ENCODE peak calls at places on chromosomes 1 and 21, in six cellular contexts. A is IMR-90, N is neuronal stem cell, Z is mesenchymal stem cell, F is H9, W is H1. J is an unnamed sample.

GRCh38 chr1:65260851-65261473 is 48.4 kb upstream of the DNAJC6 start:
- DNase-seq in A (peak; percentile 67), N (no peak), Z (peak; percentile 91), F (no peak), W (no peak), J (peak; percentile 61)

GRCh38 chr1:36247538-36247937 is 23.3 kb downstream of the THRAP3 start:
- DNase-seq in A (no peak), N (no peak), Z (peak; percentile 17), F (no peak), W (no peak), J (no peak)

GRCh38 chr1:58442114-58442513 is 104.4 kb downstream of the OMA1 start:
- DNase-seq in A (no peak), N (no peak), Z (no peak), F (no peak), W (no peak), J (no peak)

GRCh38 chr1:28058168-28058567 is 30.2 kb downstream of the EYA3 start:
- DNase-seq in A (no peak), N (no peak), Z (no peak), F (no peak), W (no peak), J (peak; percentile 18)

GRCh38 chr1:119784127-119784781 is 15.5 kb upstream of the HMGCS2 start:
- DNase-seq in A (no peak), N (no peak), Z (no peak), F (no peak), W (no peak), J (peak; percentile 79)

GRCh38 chr1:214843281-214843680 is 239.3 kb upstream of the KCNK2 start:
- DNase-seq in A (peak; percentile 70), N (no peak), Z (no peak), F (no peak), W (no peak), J (no peak)

GRCh38 chr1:53644909-53645689 is 93.9 kb downstream of the GLIS1 start:
- DNase-seq in A (peak; percentile 23), N (no peak), Z (peak; percentile 18), F (peak; percentile 17), W (no peak), J (no peak)

GRCh38 chr21:37575536-37576083 is 209.0 kb downstream of the DYRK1A start:
- DNase-seq in A (no peak), N (no peak), Z (no peak), F (no peak), W (no peak), J (no peak)

GRCh38 chr1:152786077-152786476 is at the start of gene LCE1E:
- DNase-seq in A (no peak), N (no peak), Z (no peak), F (no peak), W (no peak), J (no peak)

GRCh38 chr1:206590025-206590834 is 22.0 kb downstream of the EIF2D start:
- DNase-seq in A (peak; percentile 80), N (no peak), Z (peak; percentile 87), F (no peak), W (no peak), J (peak; percentile 47)

GRCh38 chr1:58717979-58718378 is 18.1 kb upstream of the MYSM1 start:
- DNase-seq in A (peak; percentile 17), N (no peak), Z (no peak), F (no peak), W (no peak), J (no peak)

GRCh38 chr1:178273707-178274410 is 180.0 kb downstream of the RASAL2 start:
- DNase-seq in A (peak; percentile 52), N (no peak), Z (no peak), F (no peak), W (no peak), J (peak; percentile 11)

GRCh38 chr1:223815865-223816264 is 29.9 kb downstream of the TP53BP2 start:
- DNase-seq in A (peak; percentile 39), N (no peak), Z (peak; percentile 18), F (no peak), W (no peak), J (peak; percentile 35)

GRCh38 chr1:29171089-29171488 is 10.6 kb downstream of the SRSF4 start:
- DNase-seq in A (no peak), N (no peak), Z (no peak), F (no peak), W (no peak), J (no peak)

GRCh38 chr1:179137623-179138235 is 55.9 kb downstream of the TOR3A start:
- DNase-seq in A (peak; percentile 57), N (no peak), Z (no peak), F (no peak), W (no peak), J (no peak)

GRCh38 chr1:12618661-12619395 is 818 bp upstream of the DHRS3 start:
- DNase-seq in A (peak; percentile 83), N (no peak), Z (peak; percentile 77), F (peak; percentile 88), W (no peak), J (peak; percentile 77)

GRCh38 chr21:15222711-15223110 is 157.9 kb upstream of the NRIP1 start:
- DNase-seq in A (no peak), N (no peak), Z (peak; percentile 40), F (no peak), W (no peak), J (no peak)

GRCh38 chr1:92653605-92654381 is 131.1 kb downstream of the EVI5 start:
- DNase-seq in A (no peak), N (no peak), Z (no peak), F (no peak), W (no peak), J (peak; percentile 16)

GRCh38 chr21:45865106-45865835 is 116.3 kb upstream of the COL6A1 start:
- DNase-seq in A (peak; percentile 92), N (no peak), Z (peak; percentile 84), F (peak; percentile 14), W (no peak), J (peak; percentile 31)

GRCh38 chr21:42731264-42732032 is 78.0 kb downstream of the PDE9A start:
- DNase-seq in A (no peak), N (no peak), Z (peak; percentile 58), F (no peak), W (no peak), J (no peak)

GRCh38 chr1:109926662-109927300 is 16.1 kb downstream of the CSF1 start:
- DNase-seq in A (peak; percentile 91), N (no peak), Z (peak; percentile 91), F (peak; percentile 10), W (no peak), J (peak; percentile 30)

GRCh38 chr1:155171836-155172731 is 1.0 kb downstream of the KRTCAP2 start:
- DNase-seq in A (no peak), N (no peak), Z (no peak), F (no peak), W (no peak), J (no peak)

GRCh38 chr1:109704173-109704572 is 7.9 kb upstream of the GSTM5 start:
- DNase-seq in A (peak; percentile 0), N (no peak), Z (no peak), F (no peak), W (no peak), J (no peak)

GRCh38 chr1:206029484-206029883 is 5.8 kb upstream of the CTSE start:
- DNase-seq in A (peak; percentile 20), N (no peak), Z (no peak), F (no peak), W (no peak), J (peak; percentile 16)

GRCh38 chr1:44262414-44262813 is 49.1 kb downstream of the DMAP1 start:
- DNase-seq in A (no peak), N (no peak), Z (no peak), F (no peak), W (no peak), J (no peak)

GRCh38 chr1:119286587-119287181 is 81.9 kb upstream of the HAO2 start:
- DNase-seq in A (peak; percentile 4), N (peak; percentile 33), Z (peak; percentile 33), F (peak; percentile 70), W (no peak), J (peak; percentile 53)

GRCh38 chr1:212070720-212071302 is 35.3 kb downstream of the DTL start:
- DNase-seq in A (peak; percentile 70), N (no peak), Z (peak; percentile 68), F (no peak), W (no peak), J (no peak)

GRCh38 chr1:7570311-7570710 is 200.8 kb upstream of the VAMP3 start:
- DNase-seq in A (no peak), N (no peak), Z (no peak), F (no peak), W (no peak), J (no peak)

GRCh38 chr1:225945564-225945963 is 4.5 kb upstream of the LEFTY2 start:
- DNase-seq in A (no peak), N (peak; percentile 74), Z (no peak), F (peak; percentile 90), W (peak; percentile 65), J (no peak)
- H2BK5ac ChIP-seq in A (no peak overlapping the region), N (no peak overlapping the region), Z (no peak overlapping the region), F (no peak overlapping the region), W (peak overlapping the region; percentile 93), J (peak overlapping the region; percentile 100)

GRCh38 chr1:100321098-100321493 is 31.2 kb upstream of the CDC14A start:
- DNase-seq in A (no peak), N (no peak), Z (no peak), F (no peak), W (no peak), J (no peak)
- H3K14ac ChIP-seq in A (no peak overlapping the region), N (no peak overlapping the region), Z (no peak overlapping the region), F (no peak overlapping the region), W (no peak overlapping the region), J (no peak overlapping the region)

GRCh38 chr1:171742577-171742922 is 685 bp upstream of the VAMP4 start:
- DNase-seq in A (peak; percentile 37), N (no peak), Z (peak; percentile 61), F (peak; percentile 41), W (no peak), J (peak; percentile 63)

GRCh38 chr1:171743014-171743870 is 1.4 kb upstream of the VAMP4 start:
- DNase-seq in A (peak; percentile 89), N (no peak), Z (peak; percentile 77), F (no peak), W (no peak), J (peak; percentile 69)

GRCh38 chr1:171740356-171740863 is 1.5 kb downstream of the VAMP4 start:
- DNase-seq in A (peak; percentile 33), N (no peak), Z (peak; percentile 17), F (no peak), W (no peak), J (no peak)

GRCh38 chr1:171740987-171741871 is 636 bp downstream of the VAMP4 start:
- DNase-seq in A (peak; percentile 25), N (peak; percentile 20), Z (peak; percentile 52), F (no peak), W (no peak), J (peak; percentile 39)

DNA sequence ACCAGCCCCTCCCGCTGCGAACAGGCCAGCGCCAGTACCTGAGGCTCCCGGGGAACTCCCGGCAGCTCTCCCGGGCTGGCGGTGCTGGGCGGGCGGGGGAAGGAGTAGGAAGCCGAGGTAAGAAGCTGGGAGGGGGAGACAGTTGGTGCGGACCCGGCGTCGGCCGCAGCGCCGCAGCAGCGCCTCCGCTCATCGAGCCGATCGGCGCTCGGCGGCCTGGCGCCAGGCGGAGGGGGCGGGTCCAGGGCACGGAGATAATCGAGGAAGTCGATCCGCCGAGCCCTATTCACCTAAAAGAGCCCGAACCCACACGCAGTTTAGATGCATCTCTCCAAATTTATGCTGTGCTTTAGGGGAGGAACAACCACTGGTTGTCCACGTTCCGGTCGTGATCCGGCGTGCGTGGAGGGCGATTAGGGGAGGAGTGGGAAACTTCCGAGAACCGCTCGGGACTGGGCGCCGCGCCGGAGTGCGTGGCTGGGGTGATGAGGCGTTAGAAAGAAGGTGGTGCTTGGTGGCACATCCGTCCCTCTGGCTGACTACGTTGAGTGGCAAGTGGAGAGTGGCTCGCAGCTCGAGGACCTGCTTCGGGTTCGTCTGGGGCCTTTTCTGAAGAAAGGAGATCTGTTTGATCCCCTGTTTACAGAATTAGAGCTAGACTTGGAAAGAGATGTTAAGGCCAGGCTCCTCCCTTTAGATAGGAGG is at the start of gene VAMP4:
- DNase-seq in A (peak; percentile 76), N (peak; percentile 84), Z (peak; percentile 89), F (peak; percentile 87), W (peak; percentile 75), J (peak; percentile 80)
- H2BK5ac ChIP-seq in A (peak within 1 kb of the TSS; percentile 98), N (peak within 1 kb of the TSS; percentile 46), Z (peak within 1 kb of the TSS; percentile 71), F (peak within 1 kb of the TSS; percentile 56), W (peak within 1 kb of the TSS; percentile 92), J (peak within 1 kb of the TSS; percentile 52)

GRCh38 chr1:9731051-9731537 is 79.6 kb downstream of the PIK3CD start:
- DNase-seq in A (no peak), N (no peak), Z (no peak), F (no peak), W (no peak), J (no peak)
- H3K14ac ChIP-seq in A (no peak overlapping the region), N (peak overlapping the region; percentile 47), Z (no peak overlapping the region), F (no peak overlapping the region), W (no peak overlapping the region), J (no peak overlapping the region)

J was measured in trophoblast cell.